ENCODE peak calls at places on chromosomes 16 and 17, in nine cellular contexts. One of them, this sample, is unnamed.

GRCh38 chr17:41987642-41988041 is 21.0 kb downstream of the CNP start:
- DNase-seq in GM13977: no peak
- DNase-seq in NAMALWA: no peak
- DNase-seq in T-helper 22 cell: no peak
- DNase-seq in ureter: no peak
- DNase-seq in myocyte: no peak
- DNase-seq in T-cell: no peak
- DNase-seq in PC-9: no peak
- DNase-seq in HAP-1: no peak
- DNase-seq in this sample: no peak

GRCh38 chr16:12436201-12436657 is 367.5 kb downstream of the CPPED1 start:
- DNase-seq in HAP-1: no peak
- DNase-seq in PC-9: no peak
- DNase-seq in T-cell: no peak
- DNase-seq in myocyte: no peak
- DNase-seq in T-helper 22 cell: no peak
- DNase-seq in GM13977: no peak
- DNase-seq in ureter: no peak
- DNase-seq in NAMALWA: no peak
- DNase-seq in this sample: no peak

GRCh38 chr17:38585805-38586529 is 19.8 kb downstream of the SRCIN1 start:
- DNase-seq in myocyte: no peak
- DNase-seq in HAP-1: no peak
- DNase-seq in PC-9: no peak
- DNase-seq in GM13977: no peak
- DNase-seq in T-helper 22 cell: no peak
- DNase-seq in ureter: no peak
- DNase-seq in T-cell: no peak
- DNase-seq in NAMALWA: no peak
- DNase-seq in this sample: no peak

GRCh38 chr17:76131692-76132573 is 9.1 kb downstream of the FOXJ1 start:
- DNase-seq in PC-9: peak; percentile 75
- DNase-seq in NAMALWA: no peak
- DNase-seq in ureter: peak; percentile 75
- DNase-seq in T-cell: no peak
- DNase-seq in GM13977: no peak
- DNase-seq in HAP-1: no peak
- DNase-seq in myocyte: no peak
- DNase-seq in T-helper 22 cell: no peak
- DNase-seq in this sample: no peak

GRCh38 chr17:37824534-37825485 is 80.0 kb upstream of the HNF1B start:
- DNase-seq in T-cell: no peak
- DNase-seq in T-helper 22 cell: no peak
- DNase-seq in NAMALWA: peak; percentile 69
- DNase-seq in myocyte: peak; percentile 50
- DNase-seq in HAP-1: no peak
- DNase-seq in PC-9: peak; percentile 62
- DNase-seq in GM13977: no peak
- DNase-seq in ureter: no peak
- DNase-seq in this sample: peak; percentile 60

GRCh38 chr17:77392376-77393273 is 251.9 kb downstream of the SEC14L1 start:
- DNase-seq in NAMALWA: no peak
- DNase-seq in T-helper 22 cell: no peak
- DNase-seq in PC-9: no peak
- DNase-seq in myocyte: no peak
- DNase-seq in HAP-1: no peak
- DNase-seq in T-cell: no peak
- DNase-seq in GM13977: no peak
- DNase-seq in ureter: no peak
- DNase-seq in this sample: no peak

GRCh38 chr17:19805006-19805405 is 56.9 kb upstream of the ALDH3A1 start:
- DNase-seq in T-cell: no peak
- DNase-seq in T-helper 22 cell: no peak
- DNase-seq in GM13977: no peak
- DNase-seq in PC-9: no peak
- DNase-seq in HAP-1: no peak
- DNase-seq in myocyte: no peak
- DNase-seq in NAMALWA: no peak
- DNase-seq in ureter: no peak
- DNase-seq in this sample: no peak

GRCh38 chr17:10547351-10547750 is 2.1 kb downstream of the MYH2 start:
- DNase-seq in HAP-1: no peak
- DNase-seq in T-cell: no peak
- DNase-seq in GM13977: no peak
- DNase-seq in ureter: no peak
- DNase-seq in NAMALWA: no peak
- DNase-seq in PC-9: no peak
- DNase-seq in T-helper 22 cell: no peak
- DNase-seq in myocyte: no peak
- DNase-seq in this sample: no peak

GRCh38 chr17:4381690-4382671 is 15.5 kb upstream of the UBE2G1 start:
- DNase-seq in T-helper 22 cell: no peak
- DNase-seq in T-cell: no peak
- DNase-seq in ureter: no peak
- DNase-seq in PC-9: no peak
- DNase-seq in NAMALWA: no peak
- DNase-seq in HAP-1: peak; percentile 93
- DNase-seq in GM13977: no peak
- DNase-seq in myocyte: no peak
- DNase-seq in this sample: no peak

GRCh38 chr17:63622571-63623390 is 564 bp downstream of the MAP3K3 start:
- DNase-seq in GM13977: peak; percentile 84
- DNase-seq in T-cell: peak; percentile 28
- DNase-seq in T-helper 22 cell: peak; percentile 55
- DNase-seq in PC-9: peak; percentile 69
- DNase-seq in myocyte: peak; percentile 69
- DNase-seq in ureter: peak; percentile 70
- DNase-seq in NAMALWA: peak; percentile 73
- DNase-seq in HAP-1: peak; percentile 29
- DNase-seq in this sample: no peak

GRCh38 chr17:30433514-30433913 is 43.7 kb upstream of the GOSR1 start:
- DNase-seq in HAP-1: no peak
- DNase-seq in NAMALWA: no peak
- DNase-seq in T-helper 22 cell: no peak
- DNase-seq in ureter: peak; percentile 49
- DNase-seq in GM13977: no peak
- DNase-seq in myocyte: peak; percentile 66
- DNase-seq in PC-9: peak; percentile 61
- DNase-seq in T-cell: no peak
- DNase-seq in this sample: peak; percentile 65

GRCh38 chr17:44941712-44942331 is 5.8 kb downstream of the KIF18B start:
- DNase-seq in GM13977: no peak
- DNase-seq in T-cell: no peak
- DNase-seq in HAP-1: no peak
- DNase-seq in NAMALWA: no peak
- DNase-seq in myocyte: peak; percentile 35
- DNase-seq in T-helper 22 cell: no peak
- DNase-seq in PC-9: no peak
- DNase-seq in ureter: no peak
- DNase-seq in this sample: no peak